ENCODE peak calls at places on chromosomes 7 and 10, in four cellular contexts. B is activated CD8-positive, alpha-beta T cell treated with anti-CD3 and anti-CD28 coated beads for 36 hours; D is left cardiac atrium; P is amniotic stem cell. W is an unnamed sample.

GRCh38 chr10:80163741-80164341 is 31.3 kb downstream of the PLAC9 start:
- DNase-seq in B (no peak), D (peak; percentile 67), P (no peak), W (peak; percentile 36)

GRCh38 chr10:113142601-113143000 is 192.6 kb downstream of the TCF7L2 start:
- DNase-seq in B (no peak), D (no peak), P (no peak), W (no peak)

GRCh38 chr10:5544216-5544805 is 19.6 kb downstream of the CALML3 start:
- DNase-seq in B (no peak), D (no peak), P (no peak), W (no peak)

GRCh38 chr10:11468126-11468742 is 143.2 kb downstream of the USP6NL start:
- DNase-seq in B (no peak), D (no peak), P (no peak), W (peak; percentile 4)

GRCh38 chr10:78298835-78299234 is 265.2 kb downstream of the RPS24 start:
- DNase-seq in B (no peak), D (no peak), P (no peak), W (no peak)

GRCh38 chr10:42933454-42934340 is 143.2 kb upstream of the RET start:
- DNase-seq in B (peak; percentile 57), D (no peak), P (no peak), W (no peak)

GRCh38 chr7:26588511-26588910 is 275.9 kb downstream of the SKAP2 start:
- DNase-seq in B (no peak), D (no peak), P (no peak), W (no peak)

GRCh38 chr7:27107391-27107900 is 5.0 kb upstream of the HOXA2 start:
- DNase-seq in B (no peak), D (no peak), P (no peak), W (no peak)

GRCh38 chr10:56298941-56299340 is 62.1 kb downstream of the ZWINT start:
- DNase-seq in B (no peak), D (no peak), P (no peak), W (no peak)

GRCh38 chr10:4527281-4527960 is 298.6 kb upstream of the AKR1E2 start:
- DNase-seq in B (no peak), D (no peak), P (no peak), W (no peak)

GRCh38 chr7:95335093-95335492 is 10.8 kb upstream of the PON1 start:
- DNase-seq in B (no peak), D (no peak), P (no peak), W (no peak)

GRCh38 chr10:132958886-132959295 is 16.5 kb upstream of the CFAP46 start:
- DNase-seq in B (no peak), D (no peak), P (no peak), W (no peak)

GRCh38 chr10:97384156-97384555 is 17.0 kb downstream of the RRP12 start:
- DNase-seq in B (no peak), D (no peak), P (no peak), W (no peak)

GRCh38 chr10:102661614-102662133 is 17.4 kb downstream of the TRIM8 start:
- DNase-seq in B (no peak), D (no peak), P (no peak), W (no peak)

GRCh38 chr7:138666385-138666784 is 34.8 kb downstream of the SVOPL start:
- DNase-seq in B (no peak), D (no peak), P (no peak), W (no peak)

GRCh38 chr7:44269943-44270493 is 55.4 kb downstream of the CAMK2B start:
- DNase-seq in B (no peak), D (no peak), P (no peak), W (no peak)

GRCh38 chr10:73914036-73914435 is 3.1 kb downstream of the PLAU start:
- DNase-seq in B (no peak), D (no peak), P (no peak), W (no peak)

GRCh38 chr7:70457477-70458194 is 674.3 kb upstream of the GALNT17 start:
- DNase-seq in B (no peak), D (no peak), P (no peak), W (no peak)

GRCh38 chr10:24349379-24350110 is 140.6 kb downstream of the KIAA1217 start:
- DNase-seq in B (no peak), D (no peak), P (no peak), W (no peak)

GRCh38 chr10:123103944-123104343 is 31.8 kb upstream of the HMX3 start:
- DNase-seq in B (no peak), D (no peak), P (no peak), W (no peak)

GRCh38 chr7:78473902-78474301 is 675.3 kb downstream of the PHTF2 start:
- DNase-seq in B (no peak), D (no peak), P (no peak), W (no peak)

GRCh38 chr7:157690058-157690832 is 353.4 kb downstream of the DNAJB6 start:
- DNase-seq in B (no peak), D (no peak), P (no peak), W (no peak)

GRCh38 chr7:319267-319661 is 29.3 kb downstream of the FOXL3 start:
- DNase-seq in B (no peak), D (no peak), P (no peak), W (no peak)

GRCh38 chr10:106931159-106931852 is 233.2 kb downstream of the SORCS1 start:
- DNase-seq in B (no peak), D (no peak), P (no peak), W (no peak)

GRCh38 chr7:37987732-37988131 is 67.3 kb downstream of the EPDR1 start:
- DNase-seq in B (no peak), D (no peak), P (no peak), W (no peak)

GRCh38 chr7:128268233-128268632 is 27.2 kb downstream of the LEP start:
- DNase-seq in B (no peak), D (no peak), P (no peak), W (no peak)

GRCh38 chr7:39686261-39686924 is 63.0 kb downstream of the RALA start:
- DNase-seq in B (peak; percentile 33), D (no peak), P (no peak), W (no peak)

GRCh38 chr7:157041514-157042277 is 31.2 kb upstream of the MNX1 start:
- DNase-seq in B (no peak), D (no peak), P (no peak), W (no peak)

W was measured in AG04450.